ENCODE peak calls at places on chromosomes 12 and 14, in six cellular contexts. C is CD8-positive, alpha-beta T cell; S is cardiac muscle cell; I is mammary epithelial cell; J is GM06990; B is GM12878. Z is an unnamed sample.
A peak's percentile ranks its signal among the peaks of the same experiment; 100 is the strongest.

GRCh38 chr12:68630598-68630997 is 19.9 kb downstream of the RAP1B start:
- DNase-seq in C (no peak), S (no peak), I (no peak), J (no peak), B (no peak), Z (no peak)

GRCh38 chr12:96258451-96258933 is 64.3 kb downstream of the ELK3 start:
- DNase-seq in C (no peak), S (no peak), I (peak; percentile 39), J (no peak), B (no peak), Z (no peak)

GRCh38 chr14:59484611-59485174 is 376 bp downstream of the JKAMP start:
- DNase-seq in C (no peak), S (no peak), I (no peak), J (no peak), B (peak; percentile 16), Z (no peak)

GRCh38 chr12:6267007-6267721 is 43.3 kb upstream of the PLEKHG6 start:
- DNase-seq in C (no peak), S (no peak), I (peak; percentile 84), J (no peak), B (no peak), Z (no peak)

GRCh38 chr12:94174576-94174975 is 26.2 kb downstream of the PLXNC1 start:
- DNase-seq in C (no peak), S (no peak), I (no peak), J (peak; percentile 56), B (no peak), Z (no peak)

GRCh38 chr12:119156401-119156800 is 22.3 kb upstream of the HSPB8 start:
- DNase-seq in C (no peak), S (no peak), I (no peak), J (no peak), B (no peak), Z (no peak)

GRCh38 chr12:82835217-82835616 is 148.5 kb downstream of the TMTC2 start:
- DNase-seq in C (no peak), S (no peak), I (peak; percentile 19), J (no peak), B (no peak), Z (no peak)

GRCh38 chr14:92121207-92121669 is 268 bp downstream of the NDUFB1 start:
- DNase-seq in C (no peak), S (peak; percentile 45), I (no peak), J (no peak), B (no peak), Z (no peak)

GRCh38 chr12:19183121-19183838 is 53.7 kb downstream of the PLEKHA5 start:
- DNase-seq in C (no peak), S (peak; percentile 44), I (no peak), J (no peak), B (no peak), Z (no peak)

GRCh38 chr12:16282978-16283377 is 5.5 kb upstream of the SLC15A5 start:
- DNase-seq in C (no peak), S (no peak), I (no peak), J (no peak), B (no peak), Z (no peak)

GRCh38 chr12:124768462-124769165 is 95.0 kb downstream of the SCARB1 start:
- DNase-seq in C (no peak), S (no peak), I (no peak), J (no peak), B (no peak), Z (no peak)

GRCh38 chr14:73771848-73772705 is 57.9 kb upstream of the PNMA1 start:
- DNase-seq in C (no peak), S (peak; percentile 65), I (peak; percentile 81), J (peak; percentile 84), B (peak; percentile 85), Z (no peak)

GRCh38 chr14:92492261-92492660 is 21.3 kb upstream of the RIN3 start:
- DNase-seq in C (no peak), S (no peak), I (no peak), J (no peak), B (no peak), Z (peak; percentile 68)

GRCh38 chr14:92753250-92753649 is 4.8 kb upstream of the LGMN start:
- DNase-seq in C (no peak), S (no peak), I (no peak), J (no peak), B (no peak), Z (no peak)

DNA sequence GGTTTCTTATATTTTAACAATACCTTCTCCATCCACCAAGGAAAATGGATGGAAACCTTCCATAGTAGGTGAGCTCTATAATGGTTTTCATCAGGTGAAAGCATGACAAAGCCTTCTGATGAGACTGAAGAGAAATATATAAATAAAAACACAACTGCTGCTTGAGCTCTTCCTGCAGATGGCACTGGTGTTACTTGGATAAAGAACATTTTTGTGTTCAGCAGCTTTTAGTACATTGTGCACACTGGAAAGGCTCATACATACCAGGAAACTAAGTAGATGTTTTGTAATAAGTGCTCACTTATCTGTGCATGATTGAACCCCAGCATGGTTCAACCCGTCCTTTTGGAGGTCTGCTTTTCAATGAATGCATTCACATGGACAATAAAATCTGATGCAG is 357.3 kb upstream of the MIS18BP1 start:
- DNase-seq in C (no peak), S (peak; percentile 24), I (peak; percentile 33), J (no peak), B (no peak), Z (no peak)
- TF ChIP-seq CTCF in C (no peak), S (no peak), I (peak; percentile 45), J (no peak), B (no peak), Z (no peak)

DNA sequence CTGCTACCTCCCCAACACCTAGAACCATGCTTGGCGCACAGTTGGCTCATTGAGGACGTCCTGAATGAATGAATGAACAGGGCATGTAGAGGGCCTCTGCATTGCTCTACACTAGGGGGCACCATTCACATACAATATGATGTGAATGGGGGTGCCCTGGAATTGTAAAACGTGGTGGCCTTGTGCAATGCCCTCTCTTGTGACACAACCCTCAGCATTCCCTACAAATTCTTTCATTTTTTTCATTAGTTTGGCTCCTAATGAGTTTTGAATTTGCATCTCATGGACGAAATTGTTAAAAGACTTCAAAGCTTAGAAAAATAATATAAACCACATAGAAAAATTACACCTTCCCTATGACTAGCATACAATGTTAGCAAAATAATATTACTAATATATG is 2.3 kb upstream of the DIO2 start:
- DNase-seq in C (no peak), S (peak; percentile 53), I (peak; percentile 50), J (no peak), B (no peak), Z (no peak)
- TF ChIP-seq CTCF in C (no peak), S (peak; percentile 84), I (peak; percentile 82), J (peak; percentile 68), B (peak; percentile 44), Z (no peak)

DNA sequence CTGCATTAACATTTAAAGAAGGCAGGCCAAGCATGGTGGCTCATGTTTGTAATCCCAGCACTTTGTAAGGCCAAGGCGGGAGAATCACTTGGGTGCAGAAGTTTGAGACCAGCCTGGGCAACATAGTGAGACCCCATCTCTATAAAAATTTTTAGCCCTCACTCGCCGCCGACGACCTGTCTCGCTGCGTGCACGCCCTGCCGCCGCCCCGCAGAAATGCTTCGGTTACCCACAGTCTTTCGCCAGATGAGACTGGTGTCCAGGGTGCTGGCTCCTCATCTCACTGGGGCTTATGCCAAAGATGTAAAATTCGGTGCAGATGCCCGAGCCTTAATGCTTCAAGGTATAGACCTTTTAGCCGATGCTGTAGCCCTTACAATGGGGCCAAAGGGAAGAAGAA is 10.8 kb upstream of the RBMS2 start:
- DNase-seq in C (no peak), S (no peak), I (no peak), J (no peak), B (no peak), Z (no peak)
- TF ChIP-seq CTCF in C (no peak), S (no peak), I (no peak), J (no peak), B (no peak), Z (no peak)

GRCh38 chr12:107760817-107761501 is at the start of gene PRDM4:
- DNase-seq in C (peak; percentile 76), S (peak; percentile 98), I (peak; percentile 91), J (peak; percentile 95), B (peak; percentile 65), Z (peak; percentile 93)
- TF ChIP-seq CTCF in C (no peak), S (no peak), I (peak; percentile 23), J (no peak), B (peak; percentile 28), Z (no peak)

GRCh38 chr12:118035194-118036041 is 18.9 kb downstream of the RFC5 start:
- DNase-seq in C (no peak), S (no peak), I (no peak), J (peak; percentile 81), B (peak; percentile 90), Z (no peak)
- TF ChIP-seq CTCF in C (no peak), S (no peak), I (peak; percentile 17), J (no peak), B (peak; percentile 5), Z (no peak)

GRCh38 chr12:50234347-50234746 is 49.0 kb downstream of the LIMA1 start:
- DNase-seq in C (no peak), S (no peak), I (peak; percentile 83), J (no peak), B (no peak), Z (no peak)
- TF ChIP-seq CTCF in C (no peak), S (no peak), I (peak; percentile 14), J (no peak), B (no peak), Z (no peak)

GRCh38 chr14:94654071-94654974 is 42.1 kb downstream of the SERPINA3 start:
- DNase-seq in C (no peak), S (peak; percentile 48), I (no peak), J (no peak), B (no peak), Z (peak; percentile 55)
- TF ChIP-seq CTCF in C (no peak), S (no peak), I (no peak), J (no peak), B (no peak), Z (no peak)

DNA sequence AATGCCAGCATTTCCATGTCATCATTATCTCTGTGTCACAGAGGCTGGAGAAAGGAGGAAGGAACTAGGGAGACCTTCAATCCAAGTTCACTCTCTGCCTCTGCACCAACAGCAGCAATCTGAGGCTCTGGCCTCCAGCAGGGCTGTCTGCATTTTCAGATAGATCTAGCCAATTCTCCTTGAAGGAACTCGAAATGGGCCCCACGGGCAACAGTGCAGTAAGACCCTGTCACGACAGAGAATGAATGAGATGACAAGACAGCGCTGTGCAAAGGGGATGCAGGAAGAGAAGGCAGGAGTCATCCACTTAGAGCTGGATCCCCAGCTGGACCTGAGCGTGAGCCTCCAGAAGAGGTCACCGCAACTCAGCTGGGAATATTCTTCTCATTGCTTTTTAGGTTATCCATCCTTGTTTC is 183.7 kb upstream of the GZMB start:
- DNase-seq in C (no peak), S (peak; percentile 41), I (no peak), J (no peak), B (no peak), Z (no peak)
- TF ChIP-seq CTCF in C (no peak), S (peak; percentile 69), I (no peak), J (no peak), B (no peak), Z (peak; percentile 64)

Z was measured in right atrium auricular region.